ENCODE peak calls at places on chromosome X, in seven cellular contexts. K is AG04449, B is lower lobe of right lung, V is esophagus muscularis mucosa, C is A549, Z is H9, N is lower leg skin. O is an unnamed sample.

GRCh38 chrX:106902684-106903083 is 457 bp downstream of the RIPPLY1 start:
- DNase-seq in V (no peak), B (no peak), K (no peak), N (no peak), C (no peak), Z (no peak), O (no peak)

GRCh38 chrX:22629105-22629725 is 356.5 kb downstream of the CBLL2 start:
- DNase-seq in V (no peak), C (no peak), N (no peak), Z (no peak), K (no peak), B (no peak), O (no peak)

GRCh38 chrX:140836874-140837273 is 127.3 kb downstream of the LINC00632 start:
- DNase-seq in Z (no peak), V (no peak), K (no peak), N (peak), B (no peak), C (no peak), O (no peak)

GRCh38 chrX:100449696-100450606 is 39.9 kb upstream of the PCDH19 start:
- DNase-seq in N (peak), B (no peak), K (no peak), C (no peak), Z (peak), V (no peak), O (no peak)

GRCh38 chrX:117996918-117997480 is 119.6 kb downstream of the KLHL13 start:
- DNase-seq in N (no peak), B (no peak), V (no peak), C (no peak), Z (no peak), K (no peak), O (no peak)

GRCh38 chrX:26925088-26925487 is 538.1 kb downstream of the PPP4R3C start:
- DNase-seq in Z (no peak), K (no peak), B (no peak), N (no peak), V (no peak), C (no peak), O (no peak)

GRCh38 chrX:31884535-31884934 is 812.7 kb upstream of the FTHL17 start:
- DNase-seq in Z (no peak), N (no peak), V (no peak), B (no peak), C (no peak), K (no peak), O (no peak)

GRCh38 chrX:7926501-7926900 is 712 bp downstream of the PNPLA4 start:
- DNase-seq in K (no peak), C (no peak), Z (no peak), N (no peak), V (no peak), B (no peak), O (no peak)

GRCh38 chrX:45006002-45006800 is 133.2 kb downstream of the KDM6A start:
- DNase-seq in C (peak), K (no peak), Z (peak), N (no peak), V (no peak), B (no peak), O (no peak)

GRCh38 chrX:131841496-131842410 is 181.3 kb upstream of the STK26 start:
- DNase-seq in N (no peak), V (no peak), C (peak), B (no peak), K (no peak), Z (peak), O (peak)

GRCh38 chrX:1167466-1167865 is 45.0 kb downstream of the CRLF2 start:
- DNase-seq in B (no peak), C (no peak), V (peak), K (no peak), Z (no peak), N (no peak), O (no peak)

GRCh38 chrX:77595848-77596247 is 148.7 kb downstream of the FGF16 start:
- DNase-seq in V (no peak), N (no peak), B (no peak), C (no peak), K (no peak), Z (no peak), O (no peak)

GRCh38 chrX:151736685-151737084 is 2.1 kb downstream of the CNGA2 start:
- DNase-seq in Z (no peak), K (no peak), C (no peak), V (no peak), N (no peak), B (no peak), O (no peak)

GRCh38 chrX:46686003-46686645 is 72.8 kb downstream of the SLC9A7 start:
- DNase-seq in Z (peak), K (no peak), N (peak), B (no peak), V (no peak), C (no peak), O (peak)

GRCh38 chrX:46678232-46678631 is 80.7 kb downstream of the SLC9A7 start:
- DNase-seq in Z (no peak), C (no peak), K (no peak), V (no peak), N (no peak), B (no peak), O (no peak)

GRCh38 chrX:46681849-46682248 is 77.1 kb downstream of the SLC9A7 start:
- DNase-seq in Z (no peak), N (no peak), V (no peak), K (no peak), B (no peak), C (no peak), O (no peak)

GRCh38 chrX:46687619-46688018 is 71.3 kb downstream of the SLC9A7 start:
- DNase-seq in Z (no peak), B (no peak), V (no peak), K (no peak), N (no peak), C (no peak), O (no peak)

DNA sequence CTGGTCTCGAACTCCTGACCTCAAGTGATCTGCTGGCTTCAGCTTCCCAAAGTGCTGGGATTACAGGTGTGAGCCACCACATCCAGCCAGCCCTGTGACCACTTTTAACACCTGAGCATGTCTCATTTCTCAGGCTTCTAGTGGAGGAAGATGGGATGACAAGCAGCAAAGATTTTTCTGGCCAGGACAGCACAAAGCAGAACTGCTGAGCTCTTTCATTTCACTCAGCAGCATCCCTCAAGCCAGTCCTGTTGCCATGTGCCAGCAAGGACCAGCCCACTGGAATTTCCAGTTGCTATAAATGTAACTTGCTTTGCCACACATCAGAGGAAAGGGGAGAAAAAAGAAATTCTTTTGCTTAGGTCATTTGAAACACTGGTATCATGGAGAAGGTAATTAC is 75.9 kb downstream of the SLC9A7 start:
- DNase-seq in B (no peak), N (no peak), C (no peak), Z (no peak), V (no peak), K (no peak), O (no peak)
- TF ChIP-seq CTCF in B (no peak), N (no peak), C (no peak), Z (no peak), V (no peak), K (no peak), O (no peak)

GRCh38 chrX:53223068-53223693 is 1.8 kb downstream of the KDM5C start:
- DNase-seq in K (no peak), N (no peak), B (no peak), C (no peak), V (no peak), Z (no peak), O (no peak)
- TF ChIP-seq CTCF in K (no peak), N (no peak), B (no peak), C (no peak), V (no peak), Z (peak), O (no peak)

DNA sequence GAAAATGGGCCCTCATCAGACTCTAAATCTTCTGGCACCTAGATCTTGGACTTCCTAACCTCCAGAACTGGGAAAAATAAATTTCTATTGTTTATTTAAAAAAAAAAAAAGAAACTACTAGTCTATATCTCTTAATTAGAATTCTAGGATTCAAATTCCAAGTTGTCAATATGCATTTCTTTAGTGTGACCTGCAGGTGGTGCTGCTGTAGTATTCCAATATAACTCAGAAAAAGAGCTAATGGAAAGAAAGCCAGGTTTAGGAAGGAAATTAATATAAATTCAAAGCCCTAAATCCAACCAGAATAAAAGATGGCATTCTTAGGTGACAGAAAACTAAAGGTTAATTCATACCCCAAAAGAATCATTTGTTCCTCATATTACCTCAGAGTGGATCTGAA is 80.0 kb upstream of the NALF2 start:
- DNase-seq in Z (no peak), V (no peak), N (no peak), K (no peak), C (no peak), B (no peak), O (no peak)
- TF ChIP-seq CTCF in Z (peak), V (no peak), N (no peak), K (peak), C (peak), B (no peak), O (peak)

DNA sequence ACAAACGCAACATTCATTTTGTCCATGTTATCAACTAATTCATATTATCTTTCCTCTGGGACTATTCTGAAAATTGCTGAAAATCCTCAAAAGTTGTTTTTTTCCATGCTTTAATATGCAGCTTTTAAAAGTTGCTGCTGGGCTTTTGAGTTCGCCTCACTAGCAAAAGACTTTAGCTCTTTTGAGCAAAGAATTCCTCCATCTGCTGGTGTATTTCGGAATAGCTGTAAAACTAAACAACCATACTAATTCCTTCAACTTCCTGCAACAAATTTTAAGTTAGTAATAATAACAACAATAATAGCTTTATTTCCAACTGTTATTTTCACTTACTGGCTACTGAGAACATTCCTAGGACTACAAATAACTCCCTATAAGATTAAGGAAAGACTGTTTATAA is 124.5 kb upstream of the PLAC1 start:
- DNase-seq in Z (no peak), K (no peak), C (no peak), B (no peak), N (no peak), V (no peak), O (peak)
- TF ChIP-seq CTCF in Z (peak), K (peak), C (peak), B (peak), N (no peak), V (peak), O (peak)